ENCODE peak calls at places on chromosomes 16 and 17, in nine cellular contexts. R, H, C, U, D, W, I, L and V are unnamed samples.

GRCh38 chr17:80006339-80006720 is 29.3 kb downstream of the TBC1D16 start:
- DNase-seq in R (no peak), H (no peak), C (no peak), U (no peak), D (no peak), W (no peak), I (no peak), L (no peak), V (no peak)

GRCh38 chr17:78999056-78999768 is 10.4 kb downstream of the CANT1 start:
- DNase-seq in R (no peak), H (no peak), C (no peak), U (no peak), D (no peak), W (peak), I (no peak), L (no peak), V (no peak)

GRCh38 chr17:48131216-48131824 is 23.8 kb downstream of the SNX11 start:
- DNase-seq in R (peak), H (peak), C (peak), U (no peak), D (peak), W (peak), I (peak), L (peak), V (peak)

GRCh38 chr16:76265434-76266045 is 11.7 kb upstream of the CNTNAP4 start:
- DNase-seq in R (peak), H (no peak), C (peak), U (no peak), D (no peak), W (peak), I (peak), L (no peak), V (no peak)

GRCh38 chr17:82520041-82520910 is 744 bp downstream of the FOXK2 start:
- DNase-seq in R (peak), H (no peak), C (no peak), U (no peak), D (peak), W (peak), I (peak), L (peak), V (no peak)

GRCh38 chr17:48998557-48999440 is 1.6 kb downstream of the IGF2BP1 start:
- DNase-seq in R (no peak), H (no peak), C (no peak), U (no peak), D (no peak), W (peak), I (no peak), L (no peak), V (no peak)

GRCh38 chr16:86778108-86778745 is 199.9 kb downstream of the FOXL1 start:
- DNase-seq in R (no peak), H (no peak), C (no peak), U (no peak), D (no peak), W (no peak), I (no peak), L (no peak), V (no peak)

GRCh38 chr16:3266873-3267537 is 10.6 kb upstream of the MEFV start:
- DNase-seq in R (peak), H (no peak), C (no peak), U (no peak), D (no peak), W (peak), I (peak), L (peak), V (peak)

GRCh38 chr17:44348234-44348987 is 3.3 kb downstream of the GRN start:
- DNase-seq in R (peak), H (peak), C (no peak), U (no peak), D (no peak), W (peak), I (peak), L (peak), V (no peak)

GRCh38 chr17:44350733-44351226 is 5.7 kb downstream of the GRN start:
- DNase-seq in R (peak), H (peak), C (peak), U (no peak), D (peak), W (peak), I (peak), L (peak), V (no peak)

GRCh38 chr17:66520986-66521385 is 218.6 kb downstream of the PRKCA start:
- DNase-seq in R (no peak), H (no peak), C (no peak), U (no peak), D (no peak), W (no peak), I (no peak), L (no peak), V (no peak)